ENCODE peak calls at places on chromosomes 12 and 14, in five cellular contexts. T is HepG2, A is K562, I is H1, Q is GM12878. U is an unnamed sample.

GRCh38 chr12:115661103-115661502 is 616.4 kb downstream of the MED13L start:
- DNase-seq in T (no peak), Q (no peak), A (no peak), I (no peak), U (no peak)

GRCh38 chr14:93967637-93968250 is 8.6 kb downstream of the ASB2 start:
- DNase-seq in I (no peak), T (no peak), Q (peak), A (no peak), U (no peak)

GRCh38 chr14:73526036-73526984 is 10.6 kb upstream of the ACOT1 start:
- DNase-seq in T (peak), Q (no peak), A (peak), I (no peak), U (peak)

GRCh38 chr12:109883429-109883828 is 3.1 kb upstream of the GLTP start:
- DNase-seq in I (no peak), T (no peak), Q (no peak), A (no peak), U (peak)

GRCh38 chr14:57999471-57999870 is 133.6 kb upstream of the SLC35F4 start:
- DNase-seq in Q (no peak), I (no peak), T (no peak), A (no peak), U (no peak)

GRCh38 chr12:66156654-66157053 is 13.1 kb downstream of the TMBIM4 start:
- DNase-seq in T (no peak), A (no peak), I (no peak), Q (no peak), U (no peak)

GRCh38 chr14:104187931-104188726 is 49.7 kb downstream of the KIF26A start:
- DNase-seq in I (no peak), A (no peak), T (no peak), Q (no peak), U (no peak)

GRCh38 chr12:110012137-110012536 is 12.9 kb downstream of the ANKRD13A start:
- DNase-seq in A (no peak), Q (no peak), I (no peak), T (peak), U (no peak)

GRCh38 chr12:88909510-88909909 is 329.2 kb upstream of the KITLG start:
- DNase-seq in A (no peak), I (no peak), Q (no peak), T (no peak), U (no peak)

GRCh38 chr14:97266653-97267052 is 469.5 kb downstream of the VRK1 start:
- DNase-seq in T (peak), I (no peak), Q (no peak), A (no peak), U (no peak)

GRCh38 chr12:124626841-124627502 is 59.6 kb upstream of the NCOR2 start:
- DNase-seq in T (no peak), Q (no peak), I (no peak), A (no peak), U (no peak)

GRCh38 chr12:93441617-93442410 is at the start of gene UBE2N:
- DNase-seq in Q (peak), T (peak), A (peak), I (peak), U (peak)

GRCh38 chr14:104557086-104557485 is 22.5 kb upstream of the C14orf180 start:
- DNase-seq in T (no peak), I (no peak), Q (no peak), A (no peak), U (no peak)

GRCh38 chr12:92063641-92064040 is 82.0 kb downstream of the BTG1 start:
- DNase-seq in Q (no peak), T (no peak), A (no peak), I (no peak), U (no peak)

GRCh38 chr14:80565001-80565400 is 353.7 kb upstream of the DIO2 start:
- DNase-seq in I (no peak), A (no peak), T (no peak), Q (no peak), U (no peak)

GRCh38 chr12:30970559-30971202 is 44.1 kb downstream of the TSPAN11 start:
- DNase-seq in T (no peak), A (no peak), Q (no peak), I (no peak), U (peak)

DNA sequence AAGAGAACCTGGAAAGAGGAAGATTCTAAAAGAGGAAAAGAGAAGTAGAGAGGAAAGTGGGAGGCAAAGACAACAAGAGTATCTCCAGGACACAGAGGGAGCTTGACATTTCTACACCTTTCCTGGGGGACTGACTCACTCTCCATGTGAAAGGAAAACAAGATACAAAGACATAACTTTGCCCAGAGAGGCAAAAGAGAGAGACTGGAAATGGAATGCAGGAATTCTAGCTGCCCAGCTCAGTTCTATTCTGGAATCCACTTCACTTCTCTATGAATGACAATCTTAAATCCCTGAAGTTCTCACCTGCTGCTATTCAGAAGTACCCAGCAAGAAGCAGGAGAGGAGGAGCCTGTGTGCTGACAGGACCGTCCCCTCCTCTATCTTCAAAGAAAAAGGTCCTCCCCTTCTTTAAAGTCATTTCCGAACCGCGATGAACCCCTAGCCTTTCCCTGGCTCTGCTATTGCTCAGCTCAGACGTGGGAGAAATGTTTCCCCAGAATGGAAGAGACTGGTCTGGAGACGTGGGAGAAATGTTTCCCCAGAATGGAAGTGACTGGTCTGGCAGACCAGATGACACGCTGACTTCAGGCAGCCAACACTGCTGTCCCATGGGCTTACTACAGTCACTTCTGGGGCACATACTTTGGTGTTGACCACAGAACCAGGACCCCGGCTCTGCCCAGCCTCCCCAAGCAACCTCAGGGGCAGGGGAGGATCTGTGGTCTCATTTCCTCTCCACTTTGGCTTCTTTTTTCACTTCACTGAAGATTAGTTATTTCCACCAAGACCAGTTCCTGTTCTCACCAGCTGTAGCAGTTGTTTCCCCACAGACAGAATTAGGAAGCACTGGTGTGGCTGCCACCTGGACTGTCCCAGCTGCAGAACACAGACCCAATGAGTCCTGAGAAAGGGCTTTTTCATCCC is 8.3 kb downstream of the FMNL3 start:
- DNase-seq in Q (peak), A (peak), I (peak), T (no peak), U (no peak)
- TF ChIP-seq POLR2AphosphoS5 in Q (peak), A (no peak), I (no peak), T (no peak), U (no peak)

GRCh38 chr12:2057041-2057792 is 4.4 kb downstream of the CACNA1C start:
- DNase-seq in Q (no peak), I (peak), T (peak), A (peak), U (peak)
- TF ChIP-seq CHD2 in Q (no peak), I (peak), T (no peak), A (no peak), U (no peak)

GRCh38 chr14:99560946-99561683 is 42.9 kb downstream of the CCDC85C start:
- DNase-seq in Q (no peak), A (no peak), T (no peak), I (no peak), U (peak)
- TF ChIP-seq POLR2AphosphoS5 in Q (no peak), A (no peak), T (no peak), I (no peak), U (no peak)

DNA sequence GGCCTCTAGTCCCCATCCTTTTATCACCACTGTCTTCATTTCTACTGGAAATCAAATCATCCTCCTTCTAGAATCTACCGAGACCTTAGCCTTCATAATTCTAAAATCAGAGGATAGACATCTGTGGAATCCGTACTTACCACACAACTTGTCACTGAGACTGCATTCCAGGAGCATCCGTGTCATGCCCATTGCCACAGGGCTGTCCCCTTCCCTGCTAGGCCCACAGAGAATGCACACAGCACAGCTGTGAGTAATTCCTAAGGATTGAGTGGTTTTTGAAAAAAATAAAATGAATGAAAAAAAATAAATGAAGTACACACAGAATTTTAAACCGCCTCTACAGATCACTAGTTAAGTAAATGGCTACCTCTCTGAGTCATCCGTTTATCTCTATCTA is 21.0 kb upstream of the MAGOHB start:
- DNase-seq in Q (no peak), T (peak), I (no peak), A (no peak), U (no peak)
- TF ChIP-seq CHD2 in Q (no peak), T (no peak), I (no peak), A (no peak), U (no peak)

DNA sequence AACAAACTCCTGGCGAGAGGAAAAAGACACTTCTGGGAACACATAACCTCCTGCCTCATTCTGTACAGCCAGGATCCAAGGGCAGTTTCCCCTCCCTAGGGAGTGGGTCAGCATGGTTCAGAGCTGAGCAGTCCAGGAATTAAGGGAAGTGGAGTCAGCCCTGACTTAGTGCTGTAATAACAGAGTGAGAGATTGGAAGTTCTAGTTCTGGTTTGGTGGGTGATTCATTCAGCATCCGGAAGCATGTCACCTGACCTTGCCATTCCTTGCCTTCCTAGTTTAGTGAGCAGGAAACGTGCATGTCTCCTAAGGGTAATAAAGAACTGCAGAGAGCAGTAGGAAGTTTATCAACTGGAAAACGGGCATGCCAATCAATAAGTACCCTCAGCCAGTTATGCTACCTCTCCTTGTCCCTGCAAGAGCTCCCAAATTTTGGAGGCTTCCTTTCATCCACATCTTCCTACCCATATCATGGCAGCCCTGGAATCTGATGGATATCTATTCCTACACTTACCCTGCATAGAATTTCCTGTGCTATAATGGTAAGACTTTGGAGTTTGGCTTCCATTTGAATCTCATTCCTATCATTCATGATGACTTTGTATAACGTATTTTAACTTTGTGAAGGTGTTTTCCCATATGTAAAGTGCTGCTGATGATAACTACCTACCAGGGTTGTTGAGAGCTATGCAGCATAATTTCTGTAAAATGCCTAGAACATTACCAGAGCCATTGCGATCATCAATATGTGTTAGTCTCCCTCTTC is 28.5 kb upstream of the MAGOHB start:
- DNase-seq in T (no peak), A (no peak), I (no peak), Q (no peak), U (no peak)
- TF ChIP-seq POLR2AphosphoS5 in T (no peak), A (no peak), I (no peak), Q (no peak), U (no peak)

DNA sequence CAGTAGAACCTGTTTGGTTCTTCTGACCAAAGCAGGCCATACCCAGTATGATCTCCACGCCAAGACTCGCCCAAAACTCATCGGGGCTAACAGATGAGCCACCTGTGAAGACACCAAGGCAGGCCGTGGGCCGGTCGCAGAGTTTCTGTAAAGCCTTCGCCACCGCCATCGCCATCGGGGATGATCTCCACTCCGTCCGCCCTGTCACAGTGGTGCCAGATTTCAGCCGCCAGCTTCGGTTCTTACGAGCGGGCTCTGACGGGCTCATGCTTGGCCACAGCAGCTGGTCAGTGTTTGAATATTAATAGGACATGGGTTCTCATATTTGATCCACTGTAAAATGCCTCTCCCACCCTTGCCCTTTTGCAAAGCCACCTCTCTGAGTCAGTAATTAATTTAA is 113.2 kb upstream of the TMEM132D start:
- DNase-seq in A (no peak), I (no peak), Q (no peak), T (no peak), U (no peak)
- TF ChIP-seq CHD2 in A (no peak), I (no peak), Q (no peak), T (no peak), U (no peak)

GRCh38 chr14:92659765-92660561 is 88.5 kb downstream of the LGMN start:
- DNase-seq in A (no peak), T (no peak), Q (no peak), I (no peak), U (no peak)
- TF ChIP-seq POLR2AphosphoS5 in A (no peak), T (no peak), Q (no peak), I (no peak), U (no peak)

DNA sequence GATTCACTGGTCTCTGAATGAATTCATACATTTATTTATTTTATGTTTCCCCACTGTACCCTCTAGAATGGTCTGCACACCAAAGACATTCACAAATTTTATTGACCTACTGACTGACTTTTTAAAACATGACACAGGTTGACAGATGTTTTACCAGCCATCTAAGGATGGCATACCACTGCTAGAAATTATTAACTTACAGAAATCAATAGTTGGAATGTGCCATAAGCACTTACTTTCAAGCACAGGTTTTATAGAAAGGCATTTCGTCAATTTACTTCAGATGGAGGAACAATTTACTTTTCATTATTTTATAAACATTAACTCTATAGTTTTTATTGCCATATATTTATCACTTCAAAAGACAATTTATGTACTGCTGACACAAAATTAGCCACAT is 448.7 kb upstream of the FBXO33 start:
- DNase-seq in I (no peak), Q (no peak), T (no peak), A (no peak), U (no peak)
- TF ChIP-seq CHD2 in I (no peak), Q (no peak), T (no peak), A (no peak), U (no peak)

DNA sequence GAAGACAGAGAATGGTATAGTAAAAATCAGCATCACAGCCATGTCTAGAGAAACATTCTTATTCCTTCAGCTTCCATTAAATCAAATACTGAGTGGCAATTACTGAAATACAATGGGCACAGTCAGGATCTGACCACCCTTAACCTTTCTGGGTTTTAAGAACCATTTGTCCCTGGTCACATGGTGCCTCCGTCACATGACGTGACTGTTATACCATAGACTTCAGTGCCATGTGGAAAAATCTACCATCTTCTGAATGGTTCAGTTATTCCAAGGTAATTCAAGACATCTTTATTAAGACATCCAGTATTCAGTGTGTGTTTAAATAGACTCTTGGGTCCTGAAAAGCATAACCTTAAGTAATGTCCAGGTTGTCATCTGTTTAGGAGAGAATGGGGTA is 553.1 kb upstream of the FLRT2 start:
- DNase-seq in A (no peak), T (no peak), I (no peak), Q (no peak), U (no peak)
- TF ChIP-seq POLR2AphosphoS5 in A (no peak), T (no peak), I (no peak), Q (no peak), U (no peak)